ENCODE peak calls at places on chromosome 20, in seven cellular contexts. One of them, this sample, is unnamed.

GRCh38 chr20:1894951-1895673 is at the start of gene SIRPA:
- DNase-seq in GM12878: no peak
- DNase-seq in HepG2: no peak
- DNase-seq in HEK293T: peak; percentile 56
- DNase-seq in WTC11: peak; percentile 42
- DNase-seq in H1: peak; percentile 62
- DNase-seq in K562: no peak
- DNase-seq in this sample: no peak

GRCh38 chr20:60050193-60050960 is 92.2 kb downstream of the CDH26 start:
- DNase-seq in GM12878: no peak
- DNase-seq in HepG2: peak; percentile 18
- DNase-seq in HEK293T: no peak
- DNase-seq in WTC11: peak; percentile 64
- DNase-seq in H1: peak; percentile 68
- DNase-seq in K562: peak; percentile 4
- DNase-seq in this sample: peak; percentile 26

GRCh38 chr20:57531986-57532566 is 7.1 kb upstream of the CTCFL start:
- DNase-seq in GM12878: no peak
- DNase-seq in HepG2: peak; percentile 19
- DNase-seq in HEK293T: no peak
- DNase-seq in WTC11: no peak
- DNase-seq in H1: no peak
- DNase-seq in K562: no peak
- DNase-seq in this sample: no peak

GRCh38 chr20:34755367-34755766 is 51.2 kb downstream of the TP53INP2 start:
- DNase-seq in GM12878: peak; percentile 52
- DNase-seq in HepG2: no peak
- DNase-seq in HEK293T: no peak
- DNase-seq in WTC11: no peak
- DNase-seq in H1: no peak
- DNase-seq in K562: no peak
- DNase-seq in this sample: no peak

GRCh38 chr20:23049201-23049932 is at the start of gene THBD:
- DNase-seq in GM12878: no peak
- DNase-seq in HepG2: no peak
- DNase-seq in HEK293T: no peak
- DNase-seq in WTC11: peak; percentile 56
- DNase-seq in H1: peak; percentile 81
- DNase-seq in K562: no peak
- DNase-seq in this sample: no peak

GRCh38 chr20:61251529-61252393 is at the start of gene CDH4:
- DNase-seq in GM12878: no peak
- DNase-seq in HepG2: no peak
- DNase-seq in HEK293T: peak; percentile 56
- DNase-seq in WTC11: peak; percentile 47
- DNase-seq in H1: peak; percentile 65
- DNase-seq in K562: no peak
- DNase-seq in this sample: no peak

GRCh38 chr20:53934421-53935352 is 135.7 kb downstream of the BCAS1 start:
- DNase-seq in GM12878: no peak
- DNase-seq in HepG2: no peak
- DNase-seq in HEK293T: no peak
- DNase-seq in WTC11: no peak
- DNase-seq in H1: no peak
- DNase-seq in K562: peak; percentile 87
- DNase-seq in this sample: no peak

GRCh38 chr20:46199198-46199597 is 81.1 kb downstream of the CD40 start:
- DNase-seq in GM12878: no peak
- DNase-seq in HepG2: no peak
- DNase-seq in HEK293T: no peak
- DNase-seq in WTC11: peak; percentile 86
- DNase-seq in H1: peak; percentile 95
- DNase-seq in K562: peak; percentile 67
- DNase-seq in this sample: no peak

GRCh38 chr20:52190437-52191131 is 995 bp downstream of the ZFP64 start:
- DNase-seq in GM12878: no peak
- DNase-seq in HepG2: peak; percentile 57
- DNase-seq in HEK293T: peak; percentile 53
- DNase-seq in WTC11: no peak
- DNase-seq in H1: peak; percentile 49
- DNase-seq in K562: peak; percentile 67
- DNase-seq in this sample: peak; percentile 6

GRCh38 chr20:6162239-6162638 is 39.4 kb upstream of the FERMT1 start:
- DNase-seq in GM12878: no peak
- DNase-seq in HepG2: no peak
- DNase-seq in HEK293T: no peak
- DNase-seq in WTC11: no peak
- DNase-seq in H1: no peak
- DNase-seq in K562: no peak
- DNase-seq in this sample: no peak

GRCh38 chr20:6160736-6161135 is 37.9 kb upstream of the FERMT1 start:
- DNase-seq in GM12878: no peak
- DNase-seq in HepG2: no peak
- DNase-seq in HEK293T: no peak
- DNase-seq in WTC11: no peak
- DNase-seq in H1: no peak
- DNase-seq in K562: no peak
- DNase-seq in this sample: no peak

GRCh38 chr20:6169251-6169650 is 46.4 kb upstream of the FERMT1 start:
- DNase-seq in GM12878: no peak
- DNase-seq in HepG2: peak; percentile 15
- DNase-seq in HEK293T: no peak
- DNase-seq in WTC11: no peak
- DNase-seq in H1: no peak
- DNase-seq in K562: no peak
- DNase-seq in this sample: no peak

DNA sequence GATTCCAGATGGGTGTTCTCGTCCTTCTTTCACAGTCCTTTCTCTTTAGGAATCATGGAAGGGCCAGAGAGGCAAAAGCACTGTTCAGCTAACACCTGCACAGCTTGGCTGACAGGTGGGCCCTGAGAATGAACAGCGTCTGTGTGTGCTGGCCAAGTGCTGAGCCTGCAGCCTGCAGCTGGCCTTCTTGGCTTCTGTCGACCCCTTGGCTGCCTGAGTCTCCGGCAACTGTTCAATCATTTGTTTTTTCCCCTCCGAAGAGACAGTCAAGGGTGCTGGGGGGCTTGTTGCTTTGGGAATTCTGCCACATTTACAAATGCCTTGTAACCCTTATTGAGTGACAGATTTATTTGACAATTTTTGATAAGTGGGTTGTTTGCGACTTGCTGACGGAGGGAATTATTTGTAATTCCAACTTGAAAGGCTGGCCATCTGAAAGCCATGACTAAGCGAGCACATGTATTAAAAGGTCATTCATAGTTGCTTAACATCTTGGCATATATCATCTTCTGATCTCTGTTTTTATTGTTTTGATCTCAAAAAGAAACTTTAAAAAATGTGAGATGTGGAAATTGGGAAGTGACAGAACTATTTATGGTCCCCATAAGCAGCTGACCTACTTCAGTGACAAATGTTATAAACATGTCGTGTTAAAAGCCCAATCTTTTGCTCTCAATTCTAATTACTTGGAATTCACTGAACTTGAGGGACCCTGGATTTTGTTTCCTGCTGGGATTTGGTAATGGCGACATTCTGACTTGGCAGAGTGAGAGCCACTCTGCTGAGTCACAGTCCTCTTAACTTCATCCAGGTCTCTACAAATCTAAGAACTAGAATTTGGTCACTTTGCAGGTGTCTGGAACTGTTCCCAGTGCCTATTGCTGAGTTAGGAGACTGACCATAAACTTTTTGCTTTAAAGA is 41.9 kb upstream of the FERMT1 start:
- DNase-seq in GM12878: no peak
- DNase-seq in HepG2: no peak
- DNase-seq in HEK293T: no peak
- DNase-seq in WTC11: no peak
- DNase-seq in H1: no peak
- DNase-seq in K562: no peak
- DNase-seq in this sample: peak; percentile 15
- TF ChIP-seq SP1 in GM12878: no peak
- TF ChIP-seq SP1 in HepG2: no peak
- TF ChIP-seq SP1 in HEK293T: no peak
- TF ChIP-seq SP1 in WTC11: no peak
- TF ChIP-seq SP1 in H1: no peak
- TF ChIP-seq SP1 in K562: no peak
- TF ChIP-seq SP1 in this sample: no peak

DNA sequence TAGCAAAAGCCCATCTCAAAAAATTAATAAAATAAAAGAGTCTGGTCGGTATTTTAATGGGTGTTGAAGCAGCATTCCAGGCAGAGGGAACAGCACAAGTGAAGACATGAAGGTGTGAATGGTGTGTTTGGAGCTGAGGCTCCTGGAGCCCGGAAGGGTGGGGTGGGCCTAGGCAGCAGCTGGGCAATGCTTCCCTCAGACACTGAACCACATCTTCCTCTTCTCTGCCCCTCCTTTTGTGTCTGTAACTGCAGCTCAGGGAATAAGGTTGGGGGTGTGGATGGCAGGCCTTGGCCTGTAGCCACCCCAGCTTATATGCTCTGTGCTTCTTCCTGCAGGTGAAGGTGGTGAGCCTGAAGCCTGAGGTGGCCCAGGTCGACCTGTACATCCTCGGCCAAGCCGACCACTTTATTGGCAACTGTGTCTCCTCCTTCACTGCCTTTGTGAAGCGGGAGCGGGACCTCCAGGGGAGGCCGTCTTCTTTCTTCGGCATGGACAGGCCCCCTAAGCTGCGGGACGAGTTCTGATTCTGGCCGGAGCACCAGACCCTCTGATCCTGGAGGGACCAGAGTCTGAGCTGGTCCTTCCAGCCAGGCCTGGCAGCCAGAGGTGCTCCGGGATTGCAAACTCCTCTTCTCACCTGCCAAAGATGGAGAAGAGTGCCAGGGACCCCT is 26.6 kb downstream of the POFUT1 start:
- DNase-seq in GM12878: no peak
- DNase-seq in HepG2: no peak
- DNase-seq in HEK293T: no peak
- DNase-seq in WTC11: no peak
- DNase-seq in H1: no peak
- DNase-seq in K562: no peak
- DNase-seq in this sample: no peak
- TF ChIP-seq SP1 in GM12878: no peak
- TF ChIP-seq SP1 in HepG2: no peak
- TF ChIP-seq SP1 in HEK293T: no peak
- TF ChIP-seq SP1 in WTC11: no peak
- TF ChIP-seq SP1 in H1: no peak
- TF ChIP-seq SP1 in K562: no peak
- TF ChIP-seq SP1 in this sample: no peak

GRCh38 chr20:41219824-41220223 is 82.5 kb downstream of the PLCG1 start:
- DNase-seq in GM12878: no peak
- DNase-seq in HepG2: no peak
- DNase-seq in HEK293T: no peak
- DNase-seq in WTC11: no peak
- DNase-seq in H1: no peak
- DNase-seq in K562: no peak
- DNase-seq in this sample: no peak
- TF ChIP-seq SP1 in GM12878: no peak
- TF ChIP-seq SP1 in HepG2: no peak
- TF ChIP-seq SP1 in HEK293T: no peak
- TF ChIP-seq SP1 in WTC11: no peak
- TF ChIP-seq SP1 in H1: no peak
- TF ChIP-seq SP1 in K562: no peak
- TF ChIP-seq SP1 in this sample: no peak

GRCh38 chr20:40826699-40827098 is 137.7 kb upstream of the MAFB start:
- DNase-seq in GM12878: no peak
- DNase-seq in HepG2: no peak
- DNase-seq in HEK293T: no peak
- DNase-seq in WTC11: no peak
- DNase-seq in H1: no peak
- DNase-seq in K562: no peak
- DNase-seq in this sample: no peak
- TF ChIP-seq SP1 in GM12878: no peak
- TF ChIP-seq SP1 in HepG2: no peak
- TF ChIP-seq SP1 in HEK293T: no peak
- TF ChIP-seq SP1 in WTC11: no peak
- TF ChIP-seq SP1 in H1: no peak
- TF ChIP-seq SP1 in K562: no peak
- TF ChIP-seq SP1 in this sample: no peak

GRCh38 chr20:62784497-62784896 is 11.8 kb upstream of the MRGBP start:
- DNase-seq in GM12878: no peak
- DNase-seq in HepG2: no peak
- DNase-seq in HEK293T: no peak
- DNase-seq in WTC11: no peak
- DNase-seq in H1: no peak
- DNase-seq in K562: no peak
- DNase-seq in this sample: no peak

GRCh38 chr20:62780204-62780603 is 16.1 kb upstream of the MRGBP start:
- DNase-seq in GM12878: no peak
- DNase-seq in HepG2: no peak
- DNase-seq in HEK293T: no peak
- DNase-seq in WTC11: no peak
- DNase-seq in H1: no peak
- DNase-seq in K562: no peak
- DNase-seq in this sample: no peak

GRCh38 chr20:62780696-62781095 is 15.6 kb upstream of the MRGBP start:
- DNase-seq in GM12878: no peak
- DNase-seq in HepG2: no peak
- DNase-seq in HEK293T: no peak
- DNase-seq in WTC11: no peak
- DNase-seq in H1: no peak
- DNase-seq in K562: no peak
- DNase-seq in this sample: no peak

GRCh38 chr20:62782893-62783278 is 13.4 kb upstream of the MRGBP start:
- DNase-seq in GM12878: no peak
- DNase-seq in HepG2: no peak
- DNase-seq in HEK293T: no peak
- DNase-seq in WTC11: no peak
- DNase-seq in H1: no peak
- DNase-seq in K562: no peak
- DNase-seq in this sample: no peak

DNA sequence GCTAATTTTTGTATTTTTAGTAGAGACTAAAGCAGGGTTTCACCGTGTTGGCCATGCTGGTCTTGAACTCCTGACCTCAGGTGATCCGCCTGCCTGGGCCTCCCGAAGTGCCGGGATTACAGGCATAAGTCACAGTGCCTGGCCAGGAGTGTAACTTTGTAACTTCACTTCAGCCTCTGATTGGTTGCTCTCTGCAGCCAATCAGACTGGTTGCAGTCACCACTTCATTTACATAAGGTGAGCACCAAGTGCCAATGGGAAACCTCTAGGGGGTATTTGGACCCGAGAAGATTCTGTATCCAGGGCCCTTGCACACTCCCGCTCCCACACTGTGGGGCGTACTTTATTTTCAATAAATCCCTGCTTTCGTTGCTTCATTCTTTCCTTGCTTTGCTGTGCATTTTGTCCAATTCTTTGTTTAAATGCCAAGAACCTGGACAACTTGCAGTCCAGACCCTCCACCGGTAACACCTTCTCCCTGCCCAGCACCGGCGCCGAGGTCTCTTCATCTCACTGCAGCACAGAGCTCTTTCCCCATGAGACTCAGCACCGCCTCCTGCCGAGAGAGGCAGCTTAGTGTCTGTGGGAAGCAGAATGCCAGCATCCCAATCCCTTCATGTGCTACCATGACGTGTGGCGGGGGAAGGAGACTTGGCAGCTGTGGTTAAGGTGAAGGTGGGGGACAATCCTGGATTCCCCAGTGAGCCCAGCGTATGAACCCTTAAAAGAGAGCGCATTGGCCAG is 14.0 kb upstream of the MRGBP start:
- DNase-seq in GM12878: no peak
- DNase-seq in HepG2: peak; percentile 53
- DNase-seq in HEK293T: no peak
- DNase-seq in WTC11: peak; percentile 55
- DNase-seq in H1: no peak
- DNase-seq in K562: peak; percentile 47
- DNase-seq in this sample: no peak
- TF ChIP-seq SP1 in GM12878: no peak
- TF ChIP-seq SP1 in HepG2: no peak
- TF ChIP-seq SP1 in HEK293T: no peak
- TF ChIP-seq SP1 in WTC11: no peak
- TF ChIP-seq SP1 in H1: peak; percentile 38
- TF ChIP-seq SP1 in K562: no peak
- TF ChIP-seq SP1 in this sample: no peak